ENCODE peak calls at places on chromosomes 2 and 18, in ten cellular contexts. E is testis; A is activated CD4-positive, alpha-beta memory T cell treated with anti-CD3 and anti-CD28 coated beads for 36 hours; Z is AG04450; W is naive thymus-derived CD4-positive, alpha-beta T cell; M is AG09309; V is hypothalamus; P is PC-3; C is DND-41; T is CD4-positive, alpha-beta T cell. R is an unnamed sample.

GRCh38 chr2:19738707-19739106 is 163.1 kb downstream of the TTC32 start:
- DNase-seq in W (no peak), A (no peak), C (no peak), E (peak), P (no peak), T (no peak), M (peak), V (no peak), Z (no peak), R (no peak)

GRCh38 chr2:238267341-238267710 is 21.1 kb downstream of the PER2 start:
- DNase-seq in A (no peak), Z (no peak), W (no peak), E (no peak), V (no peak), T (no peak), C (no peak), M (no peak), P (peak), R (no peak)

GRCh38 chr2:32058130-32058529 is 5.2 kb upstream of the SPAST start:
- DNase-seq in P (peak), T (no peak), C (no peak), M (no peak), V (no peak), A (no peak), W (no peak), Z (no peak), E (no peak), R (no peak)

GRCh38 chr2:225025917-225026571 is 16.2 kb downstream of the DOCK10 start:
- DNase-seq in C (peak), W (no peak), P (peak), A (no peak), Z (no peak), T (no peak), V (no peak), M (peak), E (no peak), R (no peak)

GRCh38 chr18:13619505-13620205 is 106.7 kb downstream of the FAM210A start:
- DNase-seq in W (peak), A (no peak), Z (no peak), E (peak), V (no peak), T (no peak), P (no peak), M (no peak), C (no peak), R (no peak)

GRCh38 chr18:43847164-43848091 is 570.1 kb upstream of the SYT4 start:
- DNase-seq in W (no peak), T (no peak), Z (peak), C (no peak), V (no peak), M (peak), P (peak), A (no peak), E (no peak), R (peak)

GRCh38 chr2:164693390-164693789 is 72.1 kb upstream of the GRB14 start:
- DNase-seq in A (no peak), T (no peak), Z (no peak), P (peak), E (no peak), M (no peak), V (no peak), W (no peak), C (no peak), R (no peak)

GRCh38 chr2:161004379-161004778 is 155.8 kb upstream of the TANK start:
- DNase-seq in M (no peak), T (no peak), Z (no peak), C (no peak), V (no peak), W (no peak), A (no peak), E (no peak), P (peak), R (no peak)

GRCh38 chr2:95314964-95315611 is 17.9 kb downstream of the KCNIP3 start:
- DNase-seq in T (no peak), A (no peak), W (no peak), P (peak), M (no peak), C (no peak), V (peak), Z (no peak), E (peak), R (no peak)

GRCh38 chr2:176317246-176318065 is 48.2 kb downstream of the MTX2 start:
- DNase-seq in C (no peak), W (no peak), M (no peak), E (no peak), P (no peak), Z (no peak), V (no peak), A (no peak), T (no peak), R (no peak)

GRCh38 chr2:67322361-67323001 is 74.7 kb upstream of the ETAA1 start:
- DNase-seq in C (no peak), P (peak), V (no peak), T (no peak), M (no peak), E (peak), A (no peak), Z (peak), W (no peak), R (peak)

GRCh38 chr18:36309436-36310391 is 12.2 kb downstream of the FHOD3 start:
- DNase-seq in C (no peak), P (peak), T (no peak), M (peak), E (peak), W (no peak), V (no peak), A (no peak), Z (peak), R (peak)